ENCODE peak calls at places on chromosomes 1 and 21, in ten cellular contexts. F, L, K, P, C, O, M, H, Z and S are unnamed samples.

GRCh38 chr1:10338047-10338446 is 60.8 kb upstream of the PGD start:
- DNase-seq in L (peak), M (peak), C (no peak), F (no peak), H (peak), K (peak), P (no peak), Z (peak), O (no peak), S (no peak)

GRCh38 chr1:198686069-198686728 is 47.4 kb downstream of the PTPRC start:
- DNase-seq in M (peak), F (no peak), C (peak), O (no peak), K (no peak), L (no peak), H (no peak), P (no peak), Z (no peak), S (peak)

GRCh38 chr1:156806512-156807440 is 9.9 kb downstream of the SH2D2A start:
- DNase-seq in O (no peak), H (no peak), M (no peak), F (no peak), C (no peak), L (no peak), K (no peak), Z (no peak), P (no peak), S (peak)

GRCh38 chr1:92399076-92399475 is 87.6 kb downstream of the GFI1 start:
- DNase-seq in K (no peak), O (no peak), M (no peak), P (no peak), L (no peak), C (no peak), H (no peak), Z (no peak), F (peak), S (no peak)

GRCh38 chr1:39141925-39142324 is 62.6 kb upstream of the MACF1 start:
- DNase-seq in M (peak), P (no peak), F (no peak), Z (no peak), L (no peak), O (no peak), K (no peak), C (no peak), H (no peak), S (no peak)

GRCh38 chr1:39462074-39462473 is 29.4 kb upstream of the BMP8A start:
- DNase-seq in F (no peak), C (no peak), L (no peak), M (peak), P (no peak), H (no peak), K (no peak), O (no peak), Z (no peak), S (no peak)

GRCh38 chr1:222813866-222814535 is 838 bp upstream of the DISP1 start:
- DNase-seq in H (peak), O (no peak), K (no peak), C (no peak), M (peak), F (no peak), L (no peak), P (no peak), Z (no peak), S (no peak)

GRCh38 chr1:20534659-20535417 is 17.5 kb upstream of the FAM43B start:
- DNase-seq in F (no peak), Z (no peak), C (no peak), L (no peak), M (no peak), H (no peak), K (no peak), P (no peak), O (no peak), S (no peak)

GRCh38 chr1:24702511-24703293 is 42.5 kb upstream of the CLIC4 start:
- DNase-seq in K (no peak), F (no peak), P (peak), O (no peak), C (peak), H (no peak), M (no peak), L (no peak), Z (no peak), S (peak)

GRCh38 chr1:168261390-168261789 is 19.3 kb upstream of the TBX19 start:
- DNase-seq in F (no peak), P (no peak), L (no peak), K (no peak), M (peak), C (peak), O (no peak), H (no peak), Z (no peak), S (no peak)

GRCh38 chr1:205967555-205968335 is 24.5 kb upstream of the SLC26A9 start:
- DNase-seq in Z (no peak), P (no peak), C (peak), L (no peak), M (peak), O (no peak), H (no peak), K (no peak), F (no peak), S (no peak)

GRCh38 chr1:109083923-109084322 is 6.6 kb upstream of the TMEM167B start:
- DNase-seq in Z (peak), K (no peak), C (peak), P (no peak), F (no peak), O (no peak), H (no peak), L (no peak), M (no peak), S (no peak)

GRCh38 chr1:12620931-12621330 is 2.9 kb upstream of the DHRS3 start:
- DNase-seq in M (no peak), H (no peak), F (no peak), C (no peak), O (no peak), K (no peak), L (no peak), Z (no peak), P (no peak), S (no peak)

GRCh38 chr1:27346991-27347627 is 5.3 kb downstream of the SYTL1 start:
- DNase-seq in O (no peak), H (no peak), L (no peak), M (no peak), Z (no peak), K (no peak), P (no peak), F (no peak), C (peak), S (no peak)

GRCh38 chr1:118983558-118984021 is 4.6 kb downstream of the TBX15 start:
- DNase-seq in O (no peak), L (no peak), Z (no peak), C (no peak), F (no peak), P (no peak), M (peak), K (no peak), H (no peak), S (no peak)

GRCh38 chr21:40575983-40576382 is 271.0 kb downstream of the DSCAM start:
- DNase-seq in F (no peak), O (no peak), M (peak), K (no peak), L (no peak), P (no peak), H (no peak), Z (no peak), C (no peak), S (no peak)

GRCh38 chr1:167457936-167458584 is 60.3 kb downstream of the CD247 start:
- DNase-seq in K (no peak), H (no peak), Z (no peak), O (no peak), F (no peak), C (no peak), L (no peak), P (no peak), M (no peak), S (no peak)

GRCh38 chr1:160116277-160117147 is 953 bp downstream of the ATP1A2 start:
- DNase-seq in H (no peak), C (peak), F (no peak), P (no peak), Z (no peak), K (no peak), M (peak), L (no peak), O (no peak), S (no peak)

GRCh38 chr1:91582431-91582921 is 81.8 kb downstream of the CDC7 start:
- DNase-seq in M (peak), Z (no peak), K (no peak), P (no peak), L (no peak), F (no peak), H (no peak), O (no peak), C (peak), S (no peak)

GRCh38 chr1:39540504-39541031 is 36.0 kb downstream of the PABPC4 start:
- DNase-seq in K (peak), C (no peak), M (peak), H (no peak), F (no peak), Z (peak), O (peak), L (no peak), P (no peak), S (no peak)

GRCh38 chr1:178109348-178110143 is 15.6 kb downstream of the RASAL2 start:
- DNase-seq in P (no peak), H (no peak), O (no peak), F (no peak), Z (no peak), C (peak), K (no peak), M (peak), L (no peak), S (no peak)

GRCh38 chr1:21072721-21073120 is 104.0 kb downstream of the EIF4G3 start:
- DNase-seq in L (no peak), C (no peak), O (no peak), H (no peak), K (no peak), P (no peak), M (peak), Z (no peak), F (no peak), S (no peak)

GRCh38 chr1:113109908-113110554 is 37.0 kb downstream of the LRIG2 start:
- DNase-seq in Z (peak), F (no peak), H (no peak), K (peak), C (peak), M (peak), O (no peak), L (no peak), P (no peak), S (no peak)

GRCh38 chr1:8376358-8376840 is 58.5 kb downstream of the SLC45A1 start:
- DNase-seq in Z (no peak), M (no peak), O (no peak), C (no peak), F (no peak), P (no peak), K (no peak), L (no peak), H (no peak), S (no peak)

GRCh38 chr1:59554011-59554673 is 257.2 kb downstream of the FGGY start:
- DNase-seq in Z (no peak), H (no peak), K (no peak), C (no peak), F (no peak), P (no peak), L (no peak), O (no peak), M (no peak), S (no peak)

GRCh38 chr1:180097319-180097605 is 57.4 kb upstream of the QSOX1 start:
- DNase-seq in H (no peak), M (no peak), F (no peak), Z (no peak), O (no peak), P (no peak), C (no peak), K (no peak), L (no peak), S (no peak)

GRCh38 chr21:43899307-43900077 is 34.5 kb downstream of the AGPAT3 start:
- DNase-seq in P (no peak), Z (no peak), M (no peak), H (no peak), K (no peak), O (no peak), F (no peak), L (no peak), C (no peak), S (no peak)

GRCh38 chr1:87953732-87954344 is 625.2 kb downstream of the LMO4 start:
- DNase-seq in F (no peak), M (peak), C (peak), O (peak), H (peak), L (peak), K (peak), P (peak), Z (peak), S (peak)